ENCODE peak calls at places on chromosomes 6 and 20, in seven cellular contexts. S is CD4-positive, CD25-positive, alpha-beta regulatory T cell; Z is NCI-H774; M is hypothalamus; B is stimulated activated CD4-positive, alpha-beta T cell treated with anti-CD3 and anti-CD28 coated beads, Interleukin-1b, Interleukin-23, amount 100 ng/mL, for 24 hours; H is SJSA1; D is HCT116. A is an unnamed sample.
A peak's percentile ranks its signal among the peaks of the same experiment; 100 is the strongest.

GRCh38 chr6:151325075-151326050 is 66.0 kb downstream of the ZBTB2 start:
- DNase-seq in M (peak; percentile 26), B (no peak), Z (peak; percentile 73), D (peak; percentile 78), S (peak; percentile 7), H (peak; percentile 24), A (peak; percentile 53)

GRCh38 chr20:14984768-14985622 is 647.6 kb upstream of the FLRT3 start:
- DNase-seq in S (no peak), B (no peak), Z (no peak), M (no peak), H (no peak), D (no peak), A (no peak)

GRCh38 chr20:6715350-6716063 is 52.0 kb upstream of the BMP2 start:
- DNase-seq in S (no peak), M (no peak), D (no peak), H (no peak), B (no peak), Z (no peak), A (no peak)

GRCh38 chr20:20021835-20022234 is 4.7 kb downstream of the NAA20 start:
- DNase-seq in B (no peak), Z (no peak), H (no peak), S (no peak), M (no peak), D (no peak), A (no peak)

GRCh38 chr20:3645309-3646066 is 17.7 kb downstream of the GFRA4 start:
- DNase-seq in M (no peak), Z (no peak), D (no peak), B (no peak), S (no peak), H (no peak), A (no peak)

GRCh38 chr6:45619994-45620471 is 242.3 kb upstream of the SUPT3H start:
- DNase-seq in B (no peak), H (no peak), Z (no peak), S (peak; percentile 74), D (no peak), M (no peak), A (no peak)

GRCh38 chr20:17856024-17856564 is 112.5 kb downstream of the SNX5 start:
- DNase-seq in Z (no peak), D (no peak), B (no peak), M (no peak), H (no peak), S (no peak), A (peak; percentile 31)

GRCh38 chr6:90086517-90086916 is 192.2 kb downstream of the GJA10 start:
- DNase-seq in S (no peak), D (peak; percentile 35), Z (no peak), M (no peak), H (no peak), B (no peak), A (no peak)

GRCh38 chr20:19605759-19606158 is 152.3 kb upstream of the RIN2 start:
- DNase-seq in D (no peak), B (no peak), Z (no peak), S (no peak), H (no peak), M (no peak), A (no peak)

GRCh38 chr20:59222982-59223610 is 59.5 kb downstream of the ZNF831 start:
- DNase-seq in B (no peak), S (no peak), M (no peak), D (no peak), H (no peak), Z (no peak), A (peak; percentile 18)

GRCh38 chr6:17885079-17885478 is 102.4 kb downstream of the KIF13A start:
- DNase-seq in S (no peak), H (no peak), D (no peak), Z (no peak), M (no peak), B (no peak), A (peak; percentile 23)

GRCh38 chr20:58467572-58468330 is 47.4 kb downstream of the APCDD1L start:
- DNase-seq in B (no peak), H (no peak), M (no peak), S (no peak), D (no peak), Z (no peak), A (no peak)

GRCh38 chr20:63497946-63498935 is 642 bp downstream of the EEF1A2 start:
- DNase-seq in M (peak; percentile 73), S (no peak), Z (no peak), B (no peak), D (no peak), H (peak; percentile 26), A (peak; percentile 71)

GRCh38 chr20:772806-773205 is 4.5 kb upstream of the SLC52A3 start:
- DNase-seq in D (no peak), S (no peak), M (no peak), B (no peak), H (no peak), Z (no peak), A (no peak)

GRCh38 chr20:19699132-19699971 is 58.7 kb upstream of the RIN2 start:
- DNase-seq in M (no peak), H (peak; percentile 61), S (no peak), D (peak; percentile 10), B (no peak), Z (no peak), A (no peak)

GRCh38 chr6:155248021-155249001 is 15.5 kb upstream of the CLDN20 start:
- DNase-seq in B (no peak), H (peak; percentile 67), D (peak; percentile 21), S (peak; percentile 29), M (peak; percentile 64), Z (no peak), A (peak; percentile 57)

GRCh38 chr6:21741221-21742109 is 147.9 kb downstream of the SOX4 start:
- DNase-seq in S (no peak), H (peak; percentile 54), M (no peak), D (no peak), Z (no peak), B (no peak), A (no peak)

GRCh38 chr6:25136879-25137278 is 142.3 kb upstream of the CARMIL1 start:
- DNase-seq in B (no peak), M (no peak), Z (no peak), S (peak; percentile 57), H (no peak), D (no peak), A (no peak)

GRCh38 chr20:16732506-16733152 is 2.8 kb downstream of the SNRPB2 start:
- DNase-seq in H (no peak), M (no peak), Z (no peak), B (no peak), D (no peak), S (peak; percentile 50), A (no peak)

GRCh38 chr6:55983861-55984260 is 108.5 kb upstream of the BMP5 start:
- DNase-seq in D (no peak), B (no peak), S (no peak), Z (no peak), M (no peak), H (no peak), A (no peak)

A was measured in T47D.